ENCODE peak calls at places on chromosomes 1 and 21, in four cellular contexts. X is Karpas-422, U is endothelial cell of umbilical vein, J is endodermal cell. R is an unnamed sample.

GRCh38 chr21:33687634-33688033 is 45.3 kb downstream of the ITSN1 start:
- DNase-seq in X (no peak), U (no peak), J (no peak), R (no peak)

GRCh38 chr1:24855474-24855873 is 74.6 kb downstream of the RUNX3 start:
- DNase-seq in X (no peak), U (no peak), J (no peak), R (no peak)

GRCh38 chr21:14768042-14768441 is 221.9 kb upstream of the SAMSN1 start:
- DNase-seq in X (no peak), U (no peak), J (no peak), R (no peak)

GRCh38 chr1:58006421-58007032 is 540.0 kb downstream of the OMA1 start:
- DNase-seq in X (no peak), U (no peak), J (peak), R (peak)

GRCh38 chr1:161182214-161182613 is 4.9 kb upstream of the B4GALT3 start:
- DNase-seq in X (no peak), U (no peak), J (no peak), R (no peak)

GRCh38 chr1:31633117-31633516 is 11.6 kb downstream of the PEF1 start:
- DNase-seq in X (peak), U (no peak), J (peak), R (peak)

GRCh38 chr1:41955461-41956159 is 36.9 kb upstream of the HIVEP3 start:
- DNase-seq in X (no peak), U (peak), J (no peak), R (peak)

GRCh38 chr21:45613881-45614280 is 29.6 kb upstream of the PCBP3 start:
- DNase-seq in X (no peak), U (no peak), J (no peak), R (no peak)

GRCh38 chr1:207309775-207310273 is 11.7 kb upstream of the CD55 start:
- DNase-seq in X (peak), U (peak), J (peak), R (no peak)
- H3K9ac ChIP-seq in X (no peak), U (peak), J (no peak), R (no peak)

DNA sequence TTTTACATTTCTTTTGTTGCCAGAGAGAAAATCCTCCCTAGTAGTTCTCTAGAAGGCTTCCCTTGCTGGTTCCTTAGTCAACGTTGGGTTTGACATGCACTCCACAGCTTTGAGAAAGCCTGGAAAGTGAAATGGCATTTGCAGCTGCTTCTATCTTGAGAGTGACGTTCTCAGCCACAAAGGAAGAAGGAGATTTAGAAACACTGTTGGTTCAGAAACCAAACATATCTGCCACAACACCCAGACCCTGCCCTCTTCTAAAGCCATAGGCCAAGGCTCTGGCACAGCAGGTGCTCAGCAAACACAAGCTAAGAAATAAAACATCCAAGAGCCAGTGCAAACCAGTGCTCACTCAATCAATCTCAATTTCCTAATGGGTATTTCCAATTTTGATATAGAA is 121.4 kb downstream of the CCDC185 start:
- DNase-seq in X (no peak), U (no peak), J (no peak), R (no peak)
- H3K27ac ChIP-seq in X (no peak), U (no peak), J (no peak), R (no peak)

GRCh38 chr1:153922838-153923652 is at the start of gene GATAD2B:
- DNase-seq in X (peak), U (peak), J (peak), R (peak)

GRCh38 chr1:153921803-153922075 is 1.0 kb downstream of the GATAD2B start:
- DNase-seq in X (peak), U (peak), J (peak), R (no peak)

GRCh38 chr1:153922076-153922837 is 515 bp downstream of the GATAD2B start:
- DNase-seq in X (peak), U (no peak), J (peak), R (peak)

GRCh38 chr1:153921080-153921802 is 1.5 kb downstream of the GATAD2B start:
- DNase-seq in X (no peak), U (peak), J (no peak), R (no peak)

DNA sequence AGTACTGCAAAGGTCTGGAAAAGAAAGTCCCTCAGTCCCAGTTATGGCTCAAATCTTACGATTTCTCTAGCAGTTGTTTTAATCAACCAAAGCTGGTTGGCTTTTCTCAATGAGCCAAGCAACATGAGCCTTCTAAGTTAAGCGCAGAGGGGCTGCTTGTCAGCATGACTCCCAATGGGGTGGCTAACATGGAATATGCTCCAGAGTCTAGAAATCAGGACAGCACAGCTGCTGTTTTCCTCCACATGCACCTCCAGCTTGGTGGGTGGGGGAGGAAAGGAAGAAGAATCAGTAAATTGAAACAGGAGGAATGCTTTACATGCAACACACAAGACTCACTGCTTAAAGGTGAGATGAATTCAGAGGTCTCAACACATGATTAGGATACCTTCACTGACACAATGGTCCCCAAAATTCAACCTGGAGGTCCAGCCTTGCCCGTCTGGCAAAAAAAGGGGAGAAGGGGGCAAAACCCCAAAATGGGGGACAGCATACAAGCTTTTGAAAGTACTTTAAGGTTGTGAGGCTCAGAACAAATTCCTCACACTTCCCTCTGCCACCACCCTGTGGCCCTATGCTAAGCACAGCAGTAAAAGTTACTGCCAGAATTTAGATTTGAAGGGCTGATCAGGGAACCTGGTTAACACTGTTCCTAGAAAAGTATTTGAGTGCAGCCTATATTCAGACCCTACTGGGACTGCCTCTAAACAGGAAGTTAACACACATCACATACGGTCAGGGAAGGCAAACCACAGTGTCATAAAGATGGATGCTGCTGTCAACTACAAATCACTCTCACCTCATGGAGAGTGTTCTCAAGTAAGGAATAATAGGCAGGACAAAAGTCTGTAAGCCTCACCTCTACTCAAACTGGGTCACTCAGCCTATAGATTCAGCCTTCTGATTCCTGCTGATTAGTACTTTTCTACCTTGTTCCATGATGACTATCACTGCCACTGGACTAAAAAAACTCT is 2.6 kb downstream of the GATAD2B start:
- DNase-seq in X (peak), U (peak), J (peak), R (peak)
- H3K9ac ChIP-seq in X (peak), U (no peak), J (no peak), R (peak)

GRCh38 chr1:67888707-67889106 is 55.4 kb upstream of the GNG12 start:
- DNase-seq in X (no peak), U (peak), J (peak), R (peak)

GRCh38 chr1:67889940-67890567 is 56.8 kb upstream of the GNG12 start:
- DNase-seq in X (no peak), U (peak), J (no peak), R (no peak)

GRCh38 chr1:67889466-67889865 is 56.2 kb upstream of the GNG12 start:
- DNase-seq in X (no peak), U (no peak), J (no peak), R (no peak)

GRCh38 chr1:67890862-67891261 is 57.6 kb upstream of the GNG12 start:
- DNase-seq in X (no peak), U (no peak), J (no peak), R (no peak)

DNA sequence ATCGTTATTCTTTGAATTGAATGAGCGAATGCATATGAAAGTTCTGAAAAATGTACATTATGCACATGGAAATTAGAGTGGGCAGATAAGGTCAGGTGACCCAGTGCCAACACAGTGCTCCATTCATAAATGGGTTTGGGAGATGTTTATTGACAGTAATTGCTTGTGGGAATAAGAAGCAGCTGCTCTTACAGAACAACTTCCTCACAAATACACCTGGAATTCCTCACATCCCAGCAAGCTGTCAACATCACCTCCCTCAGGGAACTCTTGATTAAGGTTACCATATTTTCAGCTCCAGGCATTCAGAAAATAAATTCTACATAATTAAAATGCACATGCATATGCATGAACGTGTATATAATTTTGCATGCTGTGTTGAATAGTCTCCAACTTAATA is 54.9 kb upstream of the GNG12 start:
- DNase-seq in X (no peak), U (no peak), J (no peak), R (no peak)
- H3K27ac ChIP-seq in X (no peak), U (no peak), J (peak), R (peak)

DNA sequence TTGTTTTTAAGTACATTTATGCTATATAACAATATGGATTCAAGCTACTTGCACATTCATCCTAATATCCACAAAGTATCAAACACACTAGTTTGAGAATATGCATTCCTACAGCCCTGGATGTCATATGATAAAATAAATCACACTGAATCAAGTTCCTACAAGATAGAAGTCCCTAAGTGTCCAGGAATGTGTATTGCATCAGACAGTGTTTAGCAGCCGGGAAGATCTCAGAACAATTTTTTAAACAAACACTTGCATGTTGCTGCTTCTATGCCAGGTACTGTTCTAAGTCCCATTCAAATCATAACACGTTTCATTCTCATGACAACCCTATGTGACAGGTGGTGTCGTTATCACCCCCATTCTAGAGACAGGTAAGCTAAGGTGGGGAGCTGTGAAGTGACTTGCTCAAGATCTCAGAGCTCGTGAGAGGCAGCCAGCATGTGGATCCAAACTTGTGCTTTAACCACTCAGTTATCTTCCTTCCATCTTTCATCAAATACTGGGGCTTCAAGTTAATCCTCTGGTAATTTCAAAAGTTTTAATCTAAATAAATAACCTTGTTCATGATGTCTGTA is 68.3 kb upstream of the KIF26B start:
- DNase-seq in X (no peak), U (no peak), J (no peak), R (no peak)
- H3K9ac ChIP-seq in X (no peak), U (no peak), J (no peak), R (no peak)

DNA sequence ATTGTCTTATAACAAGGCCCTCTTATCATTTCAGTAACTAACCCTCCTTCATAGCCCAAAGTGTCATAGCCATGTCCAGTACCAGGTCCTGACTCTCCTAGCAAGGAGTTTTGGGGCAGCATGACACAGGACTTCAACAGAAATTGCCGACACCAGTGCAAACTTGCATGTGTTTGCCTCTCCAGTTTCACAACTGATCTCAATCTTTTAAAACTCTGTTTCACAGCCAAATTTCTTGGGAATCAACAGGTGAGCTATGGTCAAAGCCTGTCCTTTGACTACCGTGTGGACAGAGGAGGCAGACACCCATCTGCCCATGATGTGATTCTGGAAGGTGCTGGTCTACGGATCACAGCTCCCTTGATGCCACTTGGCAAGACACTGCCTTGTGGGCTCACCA is 36.8 kb downstream of the LAMC2 start:
- DNase-seq in X (no peak), U (no peak), J (no peak), R (no peak)
- H3K27ac ChIP-seq in X (no peak), U (no peak), J (no peak), R (no peak)

GRCh38 chr1:153346067-153346723 is 2.4 kb downstream of the PGLYRP4 start:
- DNase-seq in X (no peak), U (no peak), J (peak), R (no peak)
- H3K9ac ChIP-seq in X (no peak), U (no peak), J (no peak), R (no peak)